ENCODE peak calls at places on chromosomes 11 and 22, in four cellular contexts. Z, C, O and F are unnamed samples. For H3K9me1, the result is how much of the 10 kb centered on the place peaks cover.

GRCh38 chr11:45930031-45930794 is 7.8 kb downstream of the LARGE2 start:
- DNase-seq in Z (no peak), C (no peak), O (no peak), F (no peak)

GRCh38 chr11:102680945-102681344 is 24.6 kb downstream of the MMP27 start:
- DNase-seq in Z (no peak), C (no peak), O (no peak), F (no peak)

GRCh38 chr11:26276798-26277424 is 55.0 kb upstream of the ANO3 start:
- DNase-seq in Z (no peak), C (peak), O (peak), F (peak)

GRCh38 chr22:49255154-49255553 is 572.5 kb downstream of the BRD1 start:
- DNase-seq in Z (no peak), C (no peak), O (no peak), F (no peak)

GRCh38 chr11:14643697-14644395 is at the start of gene PDE3B:
- DNase-seq in Z (no peak), C (peak), O (peak), F (peak)

GRCh38 chr11:18352581-18352980 is 30.2 kb downstream of the GTF2H1 start:
- DNase-seq in Z (no peak), C (peak), O (no peak), F (no peak)

GRCh38 chr11:46119352-46120216 is 1.7 kb downstream of the PHF21A start:
- DNase-seq in Z (no peak), C (peak), O (peak), F (peak)

GRCh38 chr11:870127-870413 is 27.4 kb downstream of the TSPAN4 start:
- DNase-seq in Z (no peak), C (no peak), O (no peak), F (no peak)

GRCh38 chr11:13784848-13785247 is 116.4 kb downstream of the FAR1 start:
- DNase-seq in Z (no peak), C (no peak), O (no peak), F (no peak)

GRCh38 chr22:33000342-33001280 is 57.6 kb downstream of the SYN3 start:
- DNase-seq in Z (no peak), C (peak), O (peak), F (peak)

GRCh38 chr11:71433648-71434450 is 14.3 kb downstream of the DHCR7 start:
- DNase-seq in Z (no peak), C (no peak), O (no peak), F (no peak)

GRCh38 chr11:112780351-112781043 is 180.7 kb upstream of the NCAM1 start:
- DNase-seq in Z (no peak), C (peak), O (no peak), F (no peak)

GRCh38 chr22:49435596-49435995 is 392.1 kb downstream of the BRD1 start:
- DNase-seq in Z (no peak), C (no peak), O (no peak), F (no peak)

GRCh38 chr11:28701760-28702449 is 593.7 kb downstream of the METTL15 start:
- DNase-seq in Z (no peak), C (no peak), O (no peak), F (peak)

GRCh38 chr11:120608760-120609211 is 97.2 kb downstream of the GRIK4 start:
- DNase-seq in Z (no peak), C (no peak), O (no peak), F (no peak)

GRCh38 chr22:18085188-18085587 is 7.4 kb downstream of the PEX26 start:
- DNase-seq in Z (no peak), C (peak), O (no peak), F (no peak)

GRCh38 chr22:37549704-37550059 is 10.6 kb upstream of the CDC42EP1 start:
- DNase-seq in Z (no peak), C (peak), O (no peak), F (peak)

GRCh38 chr11:28629235-28629634 is 521.0 kb downstream of the METTL15 start:
- DNase-seq in Z (no peak), C (no peak), O (no peak), F (no peak)

GRCh38 chr11:74472030-74472429 is 4.7 kb upstream of the KCNE3 start:
- DNase-seq in Z (no peak), C (no peak), O (no peak), F (no peak)

GRCh38 chr11:56905442-56905841 is 83.3 kb upstream of the OR5AK2 start:
- DNase-seq in Z (no peak), C (no peak), O (no peak), F (no peak)

GRCh38 chr11:70016666-70017347 is 61.3 kb upstream of the ANO1 start:
- DNase-seq in Z (peak), C (peak), O (no peak), F (peak)

GRCh38 chr11:60781286-60782044 is 3.7 kb upstream of the MS4A10 start:
- DNase-seq in Z (no peak), C (no peak), O (no peak), F (no peak)

GRCh38 chr11:26188559-26188958 is 143.4 kb upstream of the ANO3 start:
- DNase-seq in Z (no peak), C (peak), O (no peak), F (no peak)

GRCh38 chr11:2325719-2326118 is 23.9 kb downstream of the TSPAN32 start:
- DNase-seq in Z (no peak), C (peak), O (no peak), F (no peak)

GRCh38 chr11:69221086-69221485 is 65.4 kb downstream of the SMIM38 start:
- DNase-seq in Z (no peak), C (no peak), O (no peak), F (no peak)

GRCh38 chr22:49997932-49998717 is 14.4 kb downstream of the IL17REL start:
- DNase-seq in Z (no peak), C (no peak), O (no peak), F (no peak)

GRCh38 chr11:59842316-59842715 is 3.0 kb downstream of the CBLIF start:
- DNase-seq in Z (no peak), C (no peak), O (peak), F (no peak)

GRCh38 chr11:1336836-1337646 is 27.6 kb upstream of the TOLLIP start:
- DNase-seq in Z (no peak), C (no peak), O (no peak), F (no peak)

GRCh38 chr11:40867991-40868685 is 591.3 kb downstream of the LRRC4C start:
- DNase-seq in Z (no peak), C (no peak), O (no peak), F (no peak)

GRCh38 chr11:108569896-108570295 is 23.7 kb downstream of the EXPH5 start:
- DNase-seq in Z (no peak), C (no peak), O (no peak), F (no peak)

GRCh38 chr22:50270302-50271010 is at the start of gene MAPK11:
- DNase-seq in Z (no peak), C (peak), O (peak), F (peak)

GRCh38 chr11:1505480-1505879 is 18.9 kb upstream of the MOB2 start:
- DNase-seq in Z (no peak), C (no peak), O (no peak), F (no peak)

GRCh38 chr11:10592331-10592730 is 23.9 kb upstream of the LYVE1 start:
- DNase-seq in Z (no peak), C (peak), O (no peak), F (peak)

GRCh38 chr11:2287102-2287501 is 14.6 kb downstream of the C11orf21 start:
- DNase-seq in Z (no peak), C (no peak), O (no peak), F (no peak)

GRCh38 chr11:100761806-100762205 is 74.7 kb downstream of the ARHGAP42 start:
- DNase-seq in Z (no peak), C (no peak), O (no peak), F (no peak)

GRCh38 chr11:61827573-61828378 is at the start of gene FADS2:
- DNase-seq in Z (no peak), C (peak), O (no peak), F (peak)

GRCh38 chr22:46225631-46226030 is 24.5 kb downstream of the CDPF1 start:
- DNase-seq in Z (no peak), C (no peak), O (no peak), F (no peak)
- H3K9me1 ChIP-seq in Z (under half), C (under half), O (under half), F (under half)

DNA sequence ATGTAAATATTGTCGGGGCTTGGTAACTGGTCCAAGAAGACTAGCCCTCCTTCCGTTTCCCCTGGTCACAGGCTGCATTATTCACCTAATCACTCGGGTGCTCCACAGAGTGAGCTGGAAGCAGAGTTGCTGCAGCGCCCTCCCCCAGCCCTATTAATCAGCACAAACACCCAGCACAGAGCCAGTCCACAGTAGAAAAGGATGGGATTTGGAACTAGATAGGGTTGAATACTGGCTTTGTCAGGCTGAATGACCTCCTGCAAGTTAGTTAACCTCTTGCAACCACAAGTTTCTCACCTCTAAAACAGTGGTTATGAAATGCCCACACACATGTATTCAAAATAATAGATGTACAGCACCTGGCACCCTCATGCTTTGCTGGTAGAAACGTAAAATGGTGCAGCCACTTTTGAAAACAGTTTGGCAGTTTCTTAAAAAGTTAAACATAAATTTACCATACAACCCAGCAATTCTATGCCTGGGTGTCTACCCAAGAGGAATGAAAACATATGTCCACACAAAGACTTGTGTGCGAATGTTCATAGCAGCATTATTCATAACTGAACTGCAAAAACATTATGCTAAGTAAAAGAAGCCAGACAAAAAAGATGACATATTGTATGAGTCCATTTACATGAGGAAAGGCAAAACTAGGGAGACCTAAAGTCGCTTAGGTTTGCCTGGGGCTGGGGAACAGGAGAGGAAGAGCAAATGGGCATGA is 31.7 kb upstream of the APLP2 start:
- DNase-seq in Z (no peak), C (no peak), O (peak), F (peak)
- H3K9me1 ChIP-seq in Z (under half), C (under half), O (under half), F (under half)

GRCh38 chr22:30919973-30920372 is 48.6 kb downstream of the MORC2 start:
- DNase-seq in Z (no peak), C (no peak), O (no peak), F (no peak)
- H3K9me1 ChIP-seq in Z (under half), C (under half), O (under half), F (under half)

GRCh38 chr22:38745676-38746460 is 9.9 kb downstream of the SUN2 start:
- DNase-seq in Z (no peak), C (no peak), O (no peak), F (no peak)
- H3K9me1 ChIP-seq in Z (under half), C (under half), O (under half), F (under half)

DNA sequence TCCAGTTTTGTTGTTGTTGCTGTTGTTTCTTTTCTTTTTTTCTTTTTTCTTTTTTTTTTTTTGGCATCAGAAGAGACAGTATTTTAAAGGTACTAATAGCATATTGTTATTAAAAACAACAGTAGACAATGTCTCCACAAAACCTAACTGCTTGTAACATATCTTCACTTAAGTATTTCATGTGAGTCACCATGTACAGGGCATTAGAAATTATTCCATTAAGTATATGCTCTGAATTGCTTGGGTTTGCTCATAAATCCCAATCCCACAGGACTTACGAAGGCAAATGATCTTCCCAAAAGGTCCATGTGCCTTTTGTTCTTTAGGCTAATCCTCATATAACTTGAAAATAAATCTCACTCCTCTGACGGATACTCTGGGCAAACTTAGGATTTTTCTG is 35.9 kb downstream of the MAP6 start:
- DNase-seq in Z (no peak), C (no peak), O (no peak), F (no peak)
- H3K9me1 ChIP-seq in Z (under half), C (under half), O (under half), F (under half)

DNA sequence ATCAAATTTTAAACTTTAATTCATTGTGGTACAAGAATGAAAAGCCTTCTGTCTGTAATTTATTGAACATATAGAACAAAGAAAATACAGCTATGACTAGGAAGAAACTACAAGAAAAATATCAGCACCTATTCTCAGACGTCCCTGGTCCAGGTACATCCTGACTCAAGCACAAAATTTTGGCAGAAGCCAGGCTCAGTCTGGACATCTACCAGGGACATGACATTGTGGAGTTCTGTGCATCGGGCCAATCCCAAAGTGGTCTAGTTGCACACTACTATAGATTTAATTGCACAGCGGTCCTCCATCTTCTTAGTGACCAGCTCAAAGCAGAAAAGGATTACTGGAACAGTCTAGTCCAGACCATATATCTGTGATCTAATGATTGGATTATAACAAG is 15.7 kb upstream of the CD59 start:
- DNase-seq in Z (no peak), C (no peak), O (no peak), F (no peak)
- H3K9me1 ChIP-seq in Z (under half), C (under half), O (under half), F (under half)

GRCh38 chr11:91819195-91819594 is 405.4 kb upstream of the FAT3 start:
- DNase-seq in Z (no peak), C (no peak), O (no peak), F (no peak)

DNA sequence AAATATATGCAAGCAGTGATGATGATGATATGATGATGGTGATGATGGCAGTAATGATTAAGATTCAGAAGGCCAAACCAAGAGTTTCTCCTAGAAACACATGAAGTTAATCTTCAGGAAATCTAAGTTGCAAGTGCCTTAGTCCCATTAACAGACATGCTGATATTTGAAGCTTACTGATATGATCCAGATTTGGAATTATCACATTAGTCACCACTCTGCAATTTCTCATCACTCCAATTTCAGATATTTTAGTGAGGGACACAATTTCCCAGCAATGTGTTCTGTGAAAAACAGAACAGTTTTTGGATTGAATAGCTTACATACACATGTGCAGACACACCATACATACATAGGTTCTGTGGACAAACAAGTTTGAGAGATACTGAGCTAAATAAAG is 411.4 kb upstream of the FAT3 start:
- DNase-seq in Z (no peak), C (no peak), O (no peak), F (no peak)
- H3K9me1 ChIP-seq in Z (under half), C (under half), O (under half), F (under half)